ENCODE peak calls at places on chromosome 9, in nine cellular contexts. Y, E, W, Z, B, L, F, Q and S are unnamed samples.

GRCh38 chr9:120539951-120540350 is 40.0 kb downstream of the CDK5RAP2 start:
- DNase-seq in Y (no peak), E (no peak), W (no peak), Z (no peak), B (no peak), L (no peak), F (no peak), Q (no peak), S (peak; percentile 8)

GRCh38 chr9:137276757-137277328 is 683 bp upstream of the TOR4A start:
- DNase-seq in Y (no peak), E (peak; percentile 91), W (peak; percentile 87), Z (peak; percentile 80), B (peak; percentile 89), L (peak; percentile 92), F (no peak), Q (no peak), S (peak; percentile 74)

GRCh38 chr9:105138306-105138801 is 106.1 kb upstream of the SLC44A1 start:
- DNase-seq in Y (no peak), E (no peak), W (no peak), Z (no peak), B (peak; percentile 58), L (no peak), F (no peak), Q (no peak), S (no peak)

GRCh38 chr9:123135458-123135857 is 102.0 kb downstream of the GPR21 start:
- DNase-seq in Y (no peak), E (no peak), W (no peak), Z (no peak), B (no peak), L (no peak), F (no peak), Q (no peak), S (no peak)

GRCh38 chr9:130120207-130120587 is 52.0 kb upstream of the NCS1 start:
- DNase-seq in Y (no peak), E (no peak), W (no peak), Z (no peak), B (no peak), L (no peak), F (no peak), Q (no peak), S (no peak)

GRCh38 chr9:119252671-119253299 is 116.5 kb downstream of the BRINP1 start:
- DNase-seq in Y (no peak), E (no peak), W (no peak), Z (no peak), B (no peak), L (no peak), F (no peak), Q (no peak), S (no peak)

GRCh38 chr9:88605500-88606172 is 70.7 kb downstream of the NXNL2 start:
- DNase-seq in Y (no peak), E (no peak), W (no peak), Z (peak; percentile 17), B (no peak), L (no peak), F (no peak), Q (no peak), S (peak; percentile 86)

GRCh38 chr9:35464056-35465025 is 25.6 kb upstream of the RUSC2 start:
- DNase-seq in Y (no peak), E (no peak), W (no peak), Z (peak; percentile 83), B (no peak), L (no peak), F (no peak), Q (no peak), S (peak; percentile 69)

GRCh38 chr9:87597710-87598200 is 100.1 kb downstream of the DAPK1 start:
- DNase-seq in Y (no peak), E (no peak), W (no peak), Z (no peak), B (no peak), L (no peak), F (no peak), Q (no peak), S (no peak)

GRCh38 chr9:89738137-89738932 is 133.5 kb downstream of the GADD45G start:
- DNase-seq in Y (no peak), E (no peak), W (no peak), Z (no peak), B (no peak), L (no peak), F (no peak), Q (no peak), S (no peak)

GRCh38 chr9:133672503-133673259 is 36.5 kb downstream of the DBH start:
- DNase-seq in Y (no peak), E (no peak), W (no peak), Z (no peak), B (no peak), L (no peak), F (no peak), Q (no peak), S (no peak)

GRCh38 chr9:12604154-12604825 is 88.9 kb upstream of the TYRP1 start:
- DNase-seq in Y (no peak), E (no peak), W (no peak), Z (peak; percentile 47), B (no peak), L (no peak), F (no peak), Q (no peak), S (peak; percentile 14)

GRCh38 chr9:16775330-16775729 is 95.1 kb downstream of the BNC2 start:
- DNase-seq in Y (no peak), E (no peak), W (no peak), Z (no peak), B (no peak), L (no peak), F (no peak), Q (no peak), S (no peak)